ENCODE peak calls at places on chromosomes 2 and 18, in ten cellular contexts. X is neural progenitor cell, L is esophagus squamous epithelium, T is body of pancreas, N is heart right ventricle, Q is stomach, K is left ventricle myocardium inferior, R is heart left ventricle, F is BE2C, D is lung. V is an unnamed sample. For H3K4me1, the result is how much of the 10 kb centered on the place peaks cover.

GRCh38 chr2:239159476-239159911 is 241.3 kb downstream of the HDAC4 start:
- DNase-seq in K (peak), R (peak), D (no peak), L (no peak), X (no peak), Q (peak), T (no peak), N (no peak), F (no peak), V (no peak)

GRCh38 chr2:182360012-182360662 is 66.7 kb downstream of the PDE1A start:
- DNase-seq in L (no peak), Q (peak), K (no peak), N (peak), X (no peak), F (no peak), R (peak), D (no peak), T (peak), V (peak)

GRCh38 chr2:120818441-120818920 is 82.8 kb downstream of the GLI2 start:
- DNase-seq in X (no peak), D (no peak), N (no peak), Q (no peak), L (no peak), K (no peak), T (peak), R (peak), F (no peak), V (no peak)

GRCh38 chr2:170843656-170844055 is 27.0 kb downstream of the GAD1 start:
- DNase-seq in R (no peak), Q (no peak), D (no peak), X (no peak), N (no peak), L (no peak), F (no peak), T (no peak), K (no peak), V (no peak)

GRCh38 chr2:172889767-172890430 is 154.3 kb downstream of the RAPGEF4 start:
- DNase-seq in N (peak), R (peak), F (no peak), L (no peak), X (no peak), D (no peak), K (no peak), Q (no peak), T (no peak), V (no peak)

GRCh38 chr2:241125626-241126025 is 23.5 kb upstream of the MTERF4 start:
- DNase-seq in T (no peak), D (no peak), L (no peak), K (no peak), R (no peak), Q (no peak), N (no peak), X (no peak), F (no peak), V (no peak)

GRCh38 chr2:197208029-197208428 is 102.6 kb downstream of the ANKRD44 start:
- DNase-seq in X (no peak), F (no peak), N (no peak), K (no peak), T (no peak), R (no peak), D (no peak), L (no peak), Q (no peak), V (no peak)

GRCh38 chr2:65331361-65331760 is 101.0 kb downstream of the SPRED2 start:
- DNase-seq in L (no peak), T (no peak), D (no peak), N (no peak), R (no peak), K (no peak), X (peak), F (no peak), Q (no peak), V (no peak)

GRCh38 chr2:14942991-14943390 is 310.5 kb downstream of the LRATD1 start:
- DNase-seq in N (no peak), K (no peak), T (no peak), L (no peak), R (no peak), D (no peak), Q (no peak), F (no peak), X (no peak), V (no peak)

GRCh38 chr2:107776333-107776732 is 50.4 kb upstream of the RGPD4 start:
- DNase-seq in K (no peak), F (no peak), R (no peak), T (no peak), L (no peak), N (no peak), X (no peak), Q (no peak), D (no peak), V (no peak)

GRCh38 chr2:238093181-238094140 is 6.7 kb upstream of the ESPNL start:
- DNase-seq in T (no peak), N (no peak), X (no peak), F (no peak), Q (peak), D (no peak), L (no peak), K (no peak), R (no peak), V (no peak)

GRCh38 chr18:45521777-45522176 is 93.5 kb upstream of the SLC14A2 start:
- DNase-seq in Q (no peak), D (peak), F (no peak), R (no peak), K (no peak), T (no peak), N (no peak), L (no peak), X (no peak), V (peak)

GRCh38 chr2:79159030-79159429 is 523 bp downstream of the REG3A start:
- DNase-seq in R (no peak), T (no peak), L (no peak), D (no peak), F (no peak), Q (no peak), K (no peak), N (no peak), X (no peak), V (no peak)

GRCh38 chr2:172109256-172109655 is 6.6 kb upstream of the DLX2 start:
- DNase-seq in F (no peak), N (no peak), L (no peak), T (no peak), R (no peak), Q (no peak), K (no peak), D (no peak), X (no peak), V (no peak)

GRCh38 chr2:179277429-179278196 is 13.0 kb upstream of the SESTD1 start:
- DNase-seq in L (no peak), X (no peak), F (no peak), R (no peak), Q (no peak), D (no peak), T (no peak), N (no peak), K (no peak), V (no peak)

GRCh38 chr18:58581265-58581664 is 47.6 kb downstream of the ALPK2 start:
- DNase-seq in F (no peak), R (no peak), K (no peak), L (no peak), X (no peak), D (no peak), N (no peak), Q (no peak), T (no peak), V (no peak)

GRCh38 chr2:66405473-66405872 is 29.5 kb upstream of the MEIS1 start:
- DNase-seq in N (no peak), F (no peak), L (no peak), D (no peak), T (no peak), R (no peak), K (no peak), X (no peak), Q (no peak), V (no peak)

GRCh38 chr2:131076707-131077106 is 16.6 kb downstream of the FAM168B start:
- DNase-seq in Q (no peak), N (no peak), R (no peak), X (no peak), F (no peak), D (no peak), K (no peak), L (no peak), T (no peak), V (no peak)

GRCh38 chr18:7844017-7844416 is 276.9 kb downstream of the PTPRM start:
- DNase-seq in K (no peak), T (no peak), R (no peak), X (no peak), L (no peak), Q (no peak), N (no peak), D (no peak), F (no peak), V (no peak)

GRCh38 chr2:125667630-125668029 is 988.3 kb upstream of the GYPC start:
- DNase-seq in N (no peak), F (no peak), K (no peak), L (no peak), Q (no peak), R (no peak), T (no peak), X (no peak), D (no peak), V (no peak)

GRCh38 chr18:75811156-75811555 is 383.7 kb upstream of the SMIM21 start:
- DNase-seq in Q (no peak), F (no peak), N (no peak), R (no peak), X (no peak), T (no peak), L (no peak), K (no peak), D (no peak), V (no peak)

GRCh38 chr2:46878886-46879285 is 36.7 kb downstream of the MCFD2 start:
- DNase-seq in D (peak), K (peak), X (peak), R (peak), L (no peak), F (peak), N (peak), T (no peak), Q (no peak), V (peak)

GRCh38 chr18:23135679-23136325 is 517 bp downstream of the CABLES1 start:
- DNase-seq in Q (peak), N (no peak), K (peak), X (peak), F (peak), T (peak), D (peak), R (no peak), L (no peak), V (no peak)

GRCh38 chr18:58097127-58097906 is 53.3 kb downstream of the NEDD4L start:
- DNase-seq in X (no peak), N (no peak), R (no peak), T (peak), D (peak), K (no peak), F (no peak), Q (peak), L (no peak), V (no peak)

GRCh38 chr2:13056259-13056843 is 339.6 kb downstream of the TRIB2 start:
- DNase-seq in R (no peak), X (peak), T (no peak), F (peak), N (no peak), L (no peak), Q (no peak), K (no peak), D (no peak), V (no peak)
- TF ChIP-seq CTCF in R (no peak), X (peak), T (no peak), F (peak), N (peak), L (peak), Q (peak), K (peak), D (no peak), V (no peak)

GRCh38 chr2:233061007-233061590 is 957 bp downstream of the INPP5D start:
- DNase-seq in L (no peak), Q (peak), T (no peak), F (no peak), X (no peak), K (no peak), R (no peak), N (no peak), D (no peak), V (no peak)
- H3K4me1 ChIP-seq in L (half or more), Q (half or more), T (under half), F (under half), X (under half), K (half or more), R (under half), N (under half), D (under half), V (under half)

GRCh38 chr2:45860136-45861106 is 208.9 kb downstream of the PRKCE start:
- DNase-seq in D (peak), N (peak), X (no peak), Q (peak), F (peak), T (peak), L (no peak), R (peak), K (peak), V (peak)
- TF ChIP-seq CTCF in D (no peak), N (no peak), X (no peak), Q (no peak), F (no peak), T (no peak), L (no peak), R (no peak), K (peak), V (no peak)

DNA sequence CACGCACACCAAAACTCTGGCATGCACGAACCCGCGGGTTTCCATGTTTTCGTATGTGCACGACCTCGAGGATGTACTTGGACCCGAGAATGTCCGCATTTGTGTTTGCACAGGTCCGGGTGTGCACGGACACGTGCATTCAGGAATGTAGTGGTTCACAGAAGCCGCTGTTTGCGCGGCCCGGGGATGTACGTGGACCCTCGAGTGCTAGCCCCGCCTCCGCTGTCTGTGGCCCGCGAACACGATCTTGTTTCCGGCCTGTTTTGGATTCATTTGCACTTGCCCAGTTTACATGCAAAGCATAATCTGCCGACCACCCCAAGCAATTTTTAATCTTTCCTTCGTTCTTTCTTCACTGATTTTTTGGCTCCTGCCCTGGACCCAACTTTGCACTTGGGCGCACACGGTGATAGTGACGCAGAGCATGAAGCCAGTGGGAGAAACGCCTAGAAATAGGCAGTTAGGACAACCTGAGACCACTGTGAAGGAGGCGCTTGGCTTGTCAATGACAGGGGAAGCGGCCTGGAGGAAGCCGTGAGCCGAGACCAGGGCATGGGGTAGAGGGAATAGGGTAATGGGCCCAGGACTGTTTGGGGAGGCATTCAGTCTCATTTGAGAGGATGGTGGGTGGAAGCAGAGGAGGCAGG is 45.4 kb upstream of the PTMA start:
- DNase-seq in Q (no peak), L (no peak), N (no peak), F (no peak), K (peak), D (no peak), X (no peak), T (no peak), R (no peak), V (no peak)
- H3K4me1 ChIP-seq in Q (half or more), L (half or more), N (under half), F (under half), K (under half), D (under half), X (under half), T (under half), R (under half), V (under half)

GRCh38 chr18:30889582-30890301 is 152.8 kb downstream of the DSC3 start:
- DNase-seq in L (no peak), N (no peak), K (no peak), D (no peak), F (no peak), Q (no peak), T (no peak), X (peak), R (no peak), V (no peak)
- TF ChIP-seq CTCF in L (no peak), N (peak), K (peak), D (no peak), F (peak), Q (peak), T (no peak), X (peak), R (peak), V (no peak)

DNA sequence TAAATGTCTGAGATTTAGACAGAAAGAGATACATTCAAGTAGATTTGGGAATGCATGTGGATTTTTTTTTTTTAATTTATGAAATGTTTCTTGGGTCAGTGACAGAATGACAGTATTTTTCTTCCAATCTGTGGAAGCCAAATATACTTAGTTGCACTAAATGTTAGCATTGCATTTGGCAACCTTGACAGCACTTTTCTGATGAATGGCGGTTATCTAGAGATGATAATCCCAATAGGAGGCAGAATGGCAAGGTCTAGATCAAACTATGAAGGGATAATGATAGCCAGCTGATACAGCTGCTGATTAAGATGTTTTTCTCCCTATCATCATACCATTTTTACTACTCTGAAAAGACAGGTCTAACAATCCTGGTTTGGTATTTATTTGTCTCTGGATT is 174.5 kb upstream of the STON1 start:
- DNase-seq in R (no peak), N (no peak), K (no peak), T (no peak), D (no peak), Q (no peak), F (no peak), X (no peak), L (no peak), V (no peak)
- H3K4me1 ChIP-seq in R (under half), N (under half), K (half or more), T (under half), D (under half), Q (under half), F (under half), X (under half), L (under half), V (under half)

GRCh38 chr2:206443735-206444527 is 599 bp downstream of the ADAM23 start:
- DNase-seq in K (peak), T (peak), R (peak), L (no peak), D (no peak), N (peak), X (peak), Q (no peak), F (peak), V (no peak)
- TF ChIP-seq CTCF in K (no peak), T (no peak), R (no peak), L (no peak), D (no peak), N (no peak), X (peak), Q (no peak), F (no peak), V (no peak)

DNA sequence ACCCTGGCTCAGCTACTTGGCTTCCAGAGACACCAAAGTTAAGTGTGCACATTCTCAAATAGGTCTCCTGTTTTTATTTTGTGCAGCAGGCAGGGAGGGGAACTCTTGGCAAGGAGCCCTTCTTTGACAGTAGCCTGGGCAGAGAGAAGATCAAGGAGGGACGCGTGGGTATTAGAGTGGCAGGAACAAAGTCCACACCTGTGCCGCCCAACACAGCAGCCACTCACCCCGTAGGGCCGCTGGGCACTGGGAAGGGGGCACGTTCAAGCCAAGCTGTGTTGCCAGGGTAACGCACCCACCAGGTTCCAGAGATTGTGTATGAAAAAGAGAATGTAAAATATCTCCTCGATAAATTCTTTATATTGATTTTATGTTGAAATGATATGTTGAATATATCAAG is 229.3 kb upstream of the AGAP1 start:
- DNase-seq in T (peak), L (no peak), N (no peak), F (no peak), R (no peak), D (no peak), K (no peak), Q (no peak), X (no peak), V (no peak)
- H3K4me1 ChIP-seq in T (under half), L (under half), N (under half), F (under half), R (under half), D (under half), K (under half), Q (under half), X (under half), V (under half)

GRCh38 chr2:223949241-223949640 is 4.1 kb upstream of the WDFY1 start:
- DNase-seq in D (no peak), N (no peak), Q (no peak), L (no peak), K (no peak), R (no peak), T (no peak), X (no peak), F (no peak), V (no peak)
- TF ChIP-seq CTCF in D (no peak), N (no peak), Q (no peak), L (no peak), K (no peak), R (no peak), T (no peak), X (no peak), F (peak), V (no peak)